ENCODE peak calls at places on chromosome 21, in nine cellular contexts. X is GM06990; B is cardiac muscle cell; O is CD4-positive, alpha-beta T cell; C is cardiac fibroblast; H is tibial nerve; K is CD4-positive, alpha-beta memory T cell; I is dorsolateral prefrontal cortex; Y is GF-D8. G is an unnamed sample.

GRCh38 chr21:27152996-27153395 is 186.1 kb upstream of the ADAMTS5 start:
- DNase-seq in X (no peak), Y (no peak), K (no peak), I (no peak), H (no peak), C (no peak), O (no peak), B (no peak), G (no peak)

GRCh38 chr21:45655071-45655470 is 11.5 kb downstream of the PCBP3 start:
- DNase-seq in X (no peak), O (no peak), I (no peak), H (no peak), K (no peak), B (peak; percentile 84), Y (no peak), C (peak; percentile 91), G (no peak)

GRCh38 chr21:37670883-37671282 is 245.4 kb downstream of the KCNJ6 start:
- DNase-seq in Y (no peak), H (no peak), I (no peak), B (peak; percentile 86), X (no peak), K (no peak), C (peak; percentile 82), O (no peak), G (no peak)

GRCh38 chr21:44706026-44706705 is 5.2 kb downstream of the TSPEAR start:
- DNase-seq in C (no peak), I (no peak), B (no peak), O (no peak), Y (no peak), X (no peak), H (no peak), K (no peak), G (no peak)

GRCh38 chr21:37207441-37208009 is 59.6 kb downstream of the VPS26C start:
- DNase-seq in O (no peak), C (peak; percentile 36), Y (peak; percentile 50), B (no peak), K (no peak), X (peak; percentile 68), I (peak; percentile 64), H (no peak), G (no peak)

GRCh38 chr21:33025106-33025470 is 647 bp upstream of the OLIG2 start:
- DNase-seq in O (no peak), K (no peak), X (no peak), C (no peak), H (no peak), I (no peak), B (no peak), Y (no peak), G (no peak)

GRCh38 chr21:35222541-35222941 is 173.4 kb upstream of the RUNX1 start:
- DNase-seq in O (no peak), C (peak; percentile 43), K (peak; percentile 48), B (peak; percentile 39), H (no peak), I (no peak), Y (no peak), X (peak; percentile 61), G (no peak)

GRCh38 chr21:32366191-32366590 is 26.6 kb downstream of the URB1 start:
- DNase-seq in X (no peak), C (no peak), Y (no peak), O (no peak), B (no peak), K (no peak), I (peak; percentile 35), H (no peak), G (no peak)

GRCh38 chr21:46617267-46618051 is 12.6 kb upstream of the S100B start:
- DNase-seq in B (no peak), K (no peak), I (no peak), Y (no peak), X (no peak), C (no peak), H (no peak), O (no peak), G (no peak)

GRCh38 chr21:15063821-15064575 is 802 bp downstream of the NRIP1 start:
- DNase-seq in K (no peak), H (peak; percentile 18), Y (no peak), B (peak; percentile 48), O (no peak), X (peak; percentile 50), I (peak; percentile 51), C (peak; percentile 48), G (no peak)

GRCh38 chr21:44496900-44497550 is 41.7 kb downstream of the LRRC3 start:
- DNase-seq in B (no peak), O (no peak), I (no peak), X (no peak), Y (no peak), H (peak; percentile 13), C (no peak), K (no peak), G (no peak)

GRCh38 chr21:46056450-46056903 is 41.4 kb upstream of the COL6A2 start:
- DNase-seq in Y (no peak), C (peak; percentile 96), I (no peak), B (peak; percentile 97), X (no peak), O (no peak), H (peak; percentile 65), K (no peak), G (no peak)

GRCh38 chr21:37642493-37642892 is 273.8 kb downstream of the KCNJ6 start:
- DNase-seq in O (no peak), I (no peak), Y (no peak), B (no peak), C (no peak), X (no peak), H (no peak), K (peak; percentile 32), G (no peak)

GRCh38 chr21:30194701-30195299 is 21.1 kb downstream of the CLDN8 start:
- DNase-seq in C (peak; percentile 58), I (no peak), Y (peak; percentile 29), O (no peak), X (no peak), H (no peak), B (peak; percentile 62), K (no peak), G (no peak)

GRCh38 chr21:39141502-39141901 is 41.7 kb downstream of the PSMG1 start:
- DNase-seq in O (no peak), H (no peak), I (no peak), X (no peak), C (peak; percentile 24), B (peak; percentile 20), Y (no peak), K (no peak), G (peak; percentile 7)

GRCh38 chr21:45577806-45578801 is 35.9 kb upstream of the SLC19A1 start:
- DNase-seq in O (no peak), C (no peak), K (no peak), B (no peak), H (no peak), I (no peak), Y (no peak), X (no peak), G (no peak)

GRCh38 chr21:25862596-25862995 is 127.8 kb downstream of the GABPA start:
- DNase-seq in C (peak; percentile 55), K (peak; percentile 14), Y (no peak), B (peak; percentile 56), O (no peak), H (no peak), X (no peak), I (no peak), G (no peak)

GRCh38 chr21:31397515-31397926 is 53.5 kb upstream of the TIAM1 start:
- DNase-seq in H (no peak), X (no peak), O (no peak), C (peak; percentile 23), K (no peak), Y (no peak), B (peak; percentile 58), I (peak; percentile 64), G (no peak)

GRCh38 chr21:42047821-42048613 is 23.1 kb upstream of the UMODL1 start:
- DNase-seq in B (peak; percentile 73), O (no peak), I (no peak), K (no peak), X (no peak), H (peak; percentile 36), Y (no peak), C (peak; percentile 74), G (peak; percentile 33)

GRCh38 chr21:42190492-42190875 is 28.5 kb upstream of the ABCG1 start:
- DNase-seq in X (no peak), H (no peak), B (no peak), C (no peak), I (no peak), K (no peak), Y (no peak), O (no peak), G (no peak)

GRCh38 chr21:21200103-21200938 is 202.1 kb downstream of the NCAM2 start:
- DNase-seq in K (no peak), I (no peak), C (peak; percentile 99), Y (no peak), X (no peak), O (no peak), B (peak; percentile 98), H (peak; percentile 53), G (peak; percentile 86)

GRCh38 chr21:33266784-33267135 is 593 bp downstream of the IL10RB start:
- DNase-seq in O (no peak), Y (no peak), H (no peak), C (no peak), K (no peak), I (no peak), X (no peak), B (no peak), G (no peak)

GRCh38 chr21:29372063-29372802 is 73.5 kb downstream of the BACH1 start:
- DNase-seq in H (peak; percentile 92), C (peak; percentile 88), I (peak; percentile 61), Y (peak; percentile 47), K (peak; percentile 72), X (peak; percentile 44), O (peak; percentile 12), B (peak; percentile 89), G (peak; percentile 69)

GRCh38 chr21:31975491-31975890 is 102.7 kb downstream of the HUNK start:
- DNase-seq in X (no peak), K (no peak), B (no peak), Y (no peak), H (no peak), O (no peak), I (no peak), C (no peak), G (no peak)

GRCh38 chr21:42315296-42315891 is at the start of gene TFF3:
- DNase-seq in I (no peak), H (no peak), X (no peak), B (no peak), Y (no peak), C (no peak), O (no peak), K (no peak), G (peak; percentile 92)

GRCh38 chr21:43280949-43281633 is 112.3 kb downstream of the CRYAA start:
- DNase-seq in O (no peak), C (no peak), K (no peak), X (no peak), B (no peak), Y (no peak), I (no peak), H (no peak), G (no peak)

GRCh38 chr21:31675960-31676359 is 16.5 kb downstream of the SOD1 start:
- DNase-seq in H (no peak), I (no peak), X (no peak), K (no peak), Y (no peak), B (no peak), C (no peak), O (no peak), G (no peak)

GRCh38 chr21:32603131-32603530 is 9.0 kb downstream of the CFAP298 start:
- DNase-seq in O (no peak), X (no peak), C (no peak), H (no peak), Y (no peak), I (no peak), K (no peak), B (no peak), G (no peak)

GRCh38 chr21:46185717-46186116 is 1.5 kb upstream of the SPATC1L start:
- DNase-seq in Y (no peak), B (no peak), I (no peak), C (no peak), X (no peak), O (no peak), H (no peak), K (no peak), G (no peak)

GRCh38 chr21:38804617-38805281 is 980 bp upstream of the ETS2 start:
- DNase-seq in I (peak; percentile 43), K (peak; percentile 13), B (peak; percentile 61), Y (no peak), H (peak; percentile 50), X (no peak), C (no peak), O (no peak), G (no peak)

GRCh38 chr21:31354604-31355443 is 10.8 kb upstream of the TIAM1 start:
- DNase-seq in O (peak; percentile 37), B (peak; percentile 57), C (peak; percentile 57), Y (no peak), K (peak; percentile 90), I (no peak), H (no peak), X (no peak), G (no peak)

G was measured in smooth muscle cell of the brain vasculature.